ENCODE peak calls at places on chromosomes 3 and 15, in five cellular contexts. W is left lung, H is NCI-H1105 treated with DMSO at 0.1 percent for 48 hours, M is nucleus accumbens, G is endothelial cell. S is an unnamed sample.
A peak's percentile ranks its signal among the peaks of the same experiment; 100 is the strongest.

GRCh38 chr3:113676252-113676651 is 20.2 kb downstream of the USF3 start:
- DNase-seq in W (no peak), H (no peak), M (no peak), G (no peak), S (no peak)

GRCh38 chr15:27222479-27222878 is 251.5 kb downstream of the GABRG3 start:
- DNase-seq in W (no peak), H (no peak), M (no peak), G (no peak), S (no peak)

GRCh38 chr3:122679467-122680291 is 960 bp upstream of the PARP14 start:
- DNase-seq in W (no peak), H (peak; percentile 87), M (peak; percentile 57), G (peak; percentile 11), S (no peak)

GRCh38 chr15:77510066-77511044 is 89.7 kb downstream of the HMG20A start:
- DNase-seq in W (no peak), H (no peak), M (no peak), G (no peak), S (no peak)

GRCh38 chr3:108234387-108234957 is 12.2 kb upstream of the IFT57 start:
- DNase-seq in W (no peak), H (no peak), M (no peak), G (no peak), S (no peak)

GRCh38 chr3:156483961-156484787 is 70.7 kb downstream of the SSR3 start:
- DNase-seq in W (no peak), H (no peak), M (no peak), G (no peak), S (no peak)

GRCh38 chr3:155131104-155131503 is 51.0 kb downstream of the MME start:
- DNase-seq in W (no peak), H (no peak), M (no peak), G (no peak), S (no peak)

GRCh38 chr3:48708481-48708889 is 8.5 kb downstream of the IP6K2 start:
- DNase-seq in W (no peak), H (no peak), M (no peak), G (no peak), S (no peak)

GRCh38 chr3:69403406-69403934 is 17.6 kb upstream of the FRMD4B start:
- DNase-seq in W (no peak), H (no peak), M (no peak), G (no peak), S (no peak)

GRCh38 chr15:36426696-36427095 is 152.7 kb upstream of the CDIN1 start:
- DNase-seq in W (no peak), H (no peak), M (no peak), G (no peak), S (no peak)

GRCh38 chr3:124565013-124565412 is 165.2 kb upstream of the UMPS start:
- DNase-seq in W (no peak), H (peak; percentile 81), M (peak; percentile 40), G (peak; percentile 77), S (peak; percentile 58)

GRCh38 chr3:33915796-33916589 is 117.6 kb downstream of the PDCD6IP start:
- DNase-seq in W (no peak), H (no peak), M (peak; percentile 19), G (no peak), S (no peak)

GRCh38 chr3:48232232-48232631 is 8.7 kb upstream of the ZNF589 start:
- DNase-seq in W (no peak), H (no peak), M (no peak), G (no peak), S (no peak)

GRCh38 chr3:112327371-112327951 is 5.5 kb upstream of the CD200 start:
- DNase-seq in W (no peak), H (peak; percentile 74), M (no peak), G (peak; percentile 26), S (no peak)

GRCh38 chr3:188497021-188497420 is 343.1 kb downstream of the LPP start:
- DNase-seq in W (no peak), H (no peak), M (no peak), G (no peak), S (no peak)

GRCh38 chr3:58175429-58176184 is 35.2 kb downstream of the DNASE1L3 start:
- DNase-seq in W (no peak), H (no peak), M (no peak), G (no peak), S (no peak)

GRCh38 chr3:47012342-47013230 is 33.1 kb downstream of the NBEAL2 start:
- DNase-seq in W (peak; percentile 63), H (no peak), M (no peak), G (peak; percentile 3), S (no peak)

GRCh38 chr3:39408493-39409372 is 2.2 kb downstream of the RPSA start:
- DNase-seq in W (no peak), H (no peak), M (no peak), G (no peak), S (no peak)

S was measured in lower lobe of right lung.